ENCODE peak calls at places on chromosomes 11 and 22, in five cellular contexts. One of them, this sample, is unnamed.

GRCh38 chr22:20424937-20425587 is 12.6 kb downstream of the SCARF2 start:
- DNase-seq in AG04449: no peak
- DNase-seq in ovary: no peak
- DNase-seq in GM06990: no peak
- DNase-seq in neural crest cell: no peak
- DNase-seq in this sample: no peak

GRCh38 chr11:64864473-64865285 is 13.7 kb downstream of the EHD1 start:
- DNase-seq in ovary: peak
- DNase-seq in AG04449: peak
- DNase-seq in GM06990: peak
- DNase-seq in neural crest cell: no peak
- DNase-seq in this sample: no peak

GRCh38 chr11:59680287-59681154 is 11.7 kb upstream of the PATL1 start:
- DNase-seq in GM06990: peak
- DNase-seq in AG04449: peak
- DNase-seq in neural crest cell: peak
- DNase-seq in ovary: peak
- DNase-seq in this sample: no peak

GRCh38 chr11:15967166-15967565 is 389.2 kb downstream of the SOX6 start:
- DNase-seq in AG04449: no peak
- DNase-seq in neural crest cell: no peak
- DNase-seq in GM06990: no peak
- DNase-seq in ovary: no peak
- DNase-seq in this sample: no peak

GRCh38 chr11:121063728-121064127 is 37.3 kb upstream of the TECTA start:
- DNase-seq in GM06990: no peak
- DNase-seq in ovary: no peak
- DNase-seq in AG04449: no peak
- DNase-seq in neural crest cell: no peak
- DNase-seq in this sample: no peak

GRCh38 chr11:45556851-45557707 is 108.3 kb downstream of the CHST1 start:
- DNase-seq in GM06990: no peak
- DNase-seq in AG04449: no peak
- DNase-seq in ovary: no peak
- DNase-seq in neural crest cell: no peak
- DNase-seq in this sample: no peak

GRCh38 chr11:1572200-1573076 is at the start of gene DUSP8:
- DNase-seq in ovary: peak
- DNase-seq in AG04449: no peak
- DNase-seq in GM06990: peak
- DNase-seq in neural crest cell: peak
- DNase-seq in this sample: peak

GRCh38 chr11:47791774-47792173 is 24.6 kb upstream of the FNBP4 start:
- DNase-seq in ovary: no peak
- DNase-seq in neural crest cell: no peak
- DNase-seq in GM06990: no peak
- DNase-seq in AG04449: no peak
- DNase-seq in this sample: no peak

GRCh38 chr11:57349491-57350274 is 11.5 kb downstream of the P2RX3 start:
- DNase-seq in AG04449: no peak
- DNase-seq in GM06990: peak
- DNase-seq in ovary: peak
- DNase-seq in neural crest cell: peak
- DNase-seq in this sample: peak

GRCh38 chr11:61061081-61061826 is 41.0 kb upstream of the CD5 start:
- DNase-seq in ovary: no peak
- DNase-seq in AG04449: no peak
- DNase-seq in GM06990: peak
- DNase-seq in neural crest cell: no peak
- DNase-seq in this sample: no peak

GRCh38 chr11:102253018-102253775 is 64.1 kb upstream of the BIRC3 start:
- DNase-seq in GM06990: no peak
- DNase-seq in ovary: no peak
- DNase-seq in AG04449: no peak
- DNase-seq in neural crest cell: no peak
- DNase-seq in this sample: no peak

DNA sequence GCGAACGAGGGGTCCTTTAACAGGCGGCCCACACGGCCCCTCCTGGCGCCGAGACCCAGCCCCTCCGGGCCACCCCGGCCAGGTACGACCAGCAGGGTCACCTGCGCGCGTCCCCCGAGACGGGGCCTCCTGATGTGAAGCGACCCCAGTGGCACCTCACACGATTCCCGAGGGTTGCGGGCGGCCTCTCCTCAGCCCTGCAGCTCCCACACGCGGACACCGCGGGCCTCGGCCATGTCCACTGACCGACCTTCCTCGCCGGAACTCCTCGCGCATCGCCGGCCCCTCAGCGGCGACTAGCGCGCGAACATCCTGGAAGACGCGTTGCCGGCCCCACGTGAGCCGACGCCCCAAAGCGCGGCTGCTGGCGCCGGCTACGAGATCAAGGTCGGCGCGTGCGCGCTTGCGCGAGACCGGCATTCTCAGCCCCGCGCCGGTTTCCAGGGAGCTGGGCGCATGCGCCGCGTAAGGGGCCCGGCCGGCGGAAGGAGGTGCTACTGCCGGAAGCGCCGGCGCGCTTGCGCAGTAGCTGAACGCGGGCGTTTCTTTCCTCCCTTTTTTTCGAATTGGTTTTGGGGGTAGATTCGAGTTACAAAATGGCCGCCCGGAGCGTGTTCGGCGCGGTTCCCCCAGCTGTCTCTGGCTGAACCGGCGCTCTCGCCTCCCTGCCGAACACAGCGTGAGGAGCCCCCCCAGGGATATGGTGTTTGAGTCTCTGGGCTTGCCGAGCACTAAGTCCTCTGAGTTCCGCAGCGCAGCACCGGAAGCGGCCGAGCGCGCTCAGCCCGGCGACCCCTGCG is at the start of gene NUP50:
- DNase-seq in neural crest cell: peak
- DNase-seq in ovary: peak
- DNase-seq in GM06990: peak
- DNase-seq in AG04449: peak
- DNase-seq in this sample: peak
- TF ChIP-seq CTCF in neural crest cell: peak
- TF ChIP-seq CTCF in ovary: no peak
- TF ChIP-seq CTCF in GM06990: no peak
- TF ChIP-seq CTCF in AG04449: peak
- TF ChIP-seq CTCF in this sample: no peak

GRCh38 chr11:68686486-68686885 is 2.1 kb downstream of the GAL start:
- DNase-seq in neural crest cell: no peak
- DNase-seq in ovary: no peak
- DNase-seq in GM06990: no peak
- DNase-seq in AG04449: no peak
- DNase-seq in this sample: no peak
- TF ChIP-seq CTCF in neural crest cell: no peak
- TF ChIP-seq CTCF in ovary: no peak
- TF ChIP-seq CTCF in GM06990: no peak
- TF ChIP-seq CTCF in AG04449: no peak
- TF ChIP-seq CTCF in this sample: no peak

DNA sequence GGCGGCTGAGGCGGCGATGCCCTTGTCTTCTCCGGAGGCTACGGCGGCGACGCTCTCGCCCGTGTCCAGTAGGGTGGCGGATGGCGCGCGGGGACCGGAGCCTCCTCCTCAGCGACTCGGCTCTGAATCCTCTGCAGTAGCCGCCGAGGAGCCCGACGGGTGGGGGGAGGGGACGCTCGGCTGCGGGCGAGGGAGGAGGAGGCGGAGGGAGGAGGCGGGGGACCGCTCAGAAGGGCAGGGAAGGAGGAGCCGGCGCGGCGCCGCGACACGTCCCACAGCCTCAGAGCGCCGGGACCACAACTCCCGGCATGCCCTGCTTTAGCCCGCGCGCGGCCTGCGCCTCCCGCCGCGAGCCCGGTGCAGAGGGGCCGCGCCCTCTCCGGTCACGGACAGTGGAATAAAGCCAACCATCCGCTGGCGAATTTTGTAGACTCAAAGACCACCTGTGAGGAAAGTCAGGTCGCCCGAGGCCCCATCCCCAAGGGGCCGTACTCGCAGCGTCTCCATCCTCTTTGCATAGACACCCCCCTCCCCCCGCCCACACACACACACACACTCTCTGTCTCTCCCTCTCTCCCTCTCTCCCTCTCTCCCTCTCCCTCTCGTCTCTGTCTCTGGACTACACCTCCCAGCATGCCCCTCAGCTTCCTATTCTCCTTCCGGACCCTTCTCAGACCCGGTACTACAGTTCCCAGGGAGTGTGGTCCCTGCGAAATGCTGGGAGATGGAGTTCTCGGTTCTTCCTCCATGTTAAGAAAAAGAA is at the start of gene FAM168A:
- DNase-seq in AG04449: peak
- DNase-seq in ovary: peak
- DNase-seq in neural crest cell: peak
- DNase-seq in GM06990: peak
- DNase-seq in this sample: peak
- TF ChIP-seq CTCF in AG04449: peak
- TF ChIP-seq CTCF in ovary: no peak
- TF ChIP-seq CTCF in neural crest cell: peak
- TF ChIP-seq CTCF in GM06990: peak
- TF ChIP-seq CTCF in this sample: peak

GRCh38 chr11:7143908-7144307 is 55.1 kb downstream of the RBMXL2 start:
- DNase-seq in GM06990: no peak
- DNase-seq in ovary: no peak
- DNase-seq in AG04449: peak
- DNase-seq in neural crest cell: no peak
- DNase-seq in this sample: no peak
- TF ChIP-seq CTCF in GM06990: no peak
- TF ChIP-seq CTCF in ovary: no peak
- TF ChIP-seq CTCF in AG04449: no peak
- TF ChIP-seq CTCF in neural crest cell: peak
- TF ChIP-seq CTCF in this sample: peak

DNA sequence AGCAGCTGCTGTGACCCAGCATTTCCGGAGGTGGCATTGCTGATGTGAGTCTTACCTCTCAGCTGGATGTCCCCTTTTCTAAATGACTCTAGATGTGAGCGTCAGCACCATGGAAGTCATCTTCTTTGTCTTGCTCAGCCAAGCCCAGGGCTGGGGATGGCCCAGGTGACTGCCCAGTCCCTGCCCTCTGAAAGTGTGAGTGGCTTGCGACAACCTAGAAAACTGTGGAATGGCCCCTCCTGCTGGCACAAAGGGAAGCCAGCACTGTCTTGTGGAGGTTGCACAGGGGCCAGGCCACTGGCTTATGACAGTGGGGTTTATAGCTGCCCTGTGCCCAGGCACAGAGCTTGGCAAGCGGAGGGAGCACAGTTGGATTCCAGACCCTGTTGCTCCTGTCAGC is 6.2 kb downstream of the TUB start:
- DNase-seq in ovary: no peak
- DNase-seq in GM06990: no peak
- DNase-seq in neural crest cell: no peak
- DNase-seq in AG04449: no peak
- DNase-seq in this sample: no peak
- TF ChIP-seq CTCF in ovary: no peak
- TF ChIP-seq CTCF in GM06990: peak
- TF ChIP-seq CTCF in neural crest cell: no peak
- TF ChIP-seq CTCF in AG04449: peak
- TF ChIP-seq CTCF in this sample: peak

DNA sequence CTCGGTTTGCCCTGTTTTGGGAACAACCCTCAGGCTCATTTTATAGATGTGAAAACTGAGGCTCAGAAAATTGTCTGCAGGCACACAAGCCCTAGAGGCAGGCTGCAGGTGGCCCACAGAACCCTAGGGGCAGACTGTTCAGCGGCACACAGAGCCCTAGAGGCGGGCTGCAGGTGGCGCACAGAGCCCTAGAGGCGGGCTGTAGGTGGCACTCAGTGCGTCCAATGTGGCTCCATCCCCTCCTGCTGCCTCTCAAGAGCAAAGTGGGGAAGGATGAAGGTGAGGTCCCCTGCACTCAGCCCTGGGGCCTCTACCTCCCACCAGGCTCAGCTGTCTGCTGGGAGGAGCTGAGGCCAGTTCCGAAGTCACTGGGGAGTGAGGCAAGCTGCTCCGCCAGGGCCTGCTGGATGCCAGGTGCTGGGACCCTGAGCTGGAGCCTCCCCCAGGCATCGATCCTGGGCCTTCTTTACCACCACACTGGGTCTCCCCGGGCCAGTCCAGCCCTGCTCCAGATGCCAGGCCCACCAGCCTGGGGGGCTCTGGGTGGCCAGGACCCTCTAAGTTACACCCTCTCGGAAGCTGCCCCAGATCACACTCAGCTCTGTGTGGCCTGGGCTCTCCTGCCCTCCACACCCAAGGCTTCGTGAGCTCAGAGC is 2.3 kb downstream of the ACY3 start:
- DNase-seq in GM06990: peak
- DNase-seq in AG04449: no peak
- DNase-seq in neural crest cell: no peak
- DNase-seq in ovary: no peak
- DNase-seq in this sample: no peak
- TF ChIP-seq CTCF in GM06990: peak
- TF ChIP-seq CTCF in AG04449: peak
- TF ChIP-seq CTCF in neural crest cell: peak
- TF ChIP-seq CTCF in ovary: no peak
- TF ChIP-seq CTCF in this sample: no peak

GRCh38 chr11:89405629-89406028 is 85.5 kb downstream of the NOX4 start:
- DNase-seq in GM06990: no peak
- DNase-seq in AG04449: no peak
- DNase-seq in ovary: no peak
- DNase-seq in neural crest cell: no peak
- DNase-seq in this sample: no peak
- TF ChIP-seq CTCF in GM06990: no peak
- TF ChIP-seq CTCF in AG04449: no peak
- TF ChIP-seq CTCF in ovary: no peak
- TF ChIP-seq CTCF in neural crest cell: peak
- TF ChIP-seq CTCF in this sample: peak

DNA sequence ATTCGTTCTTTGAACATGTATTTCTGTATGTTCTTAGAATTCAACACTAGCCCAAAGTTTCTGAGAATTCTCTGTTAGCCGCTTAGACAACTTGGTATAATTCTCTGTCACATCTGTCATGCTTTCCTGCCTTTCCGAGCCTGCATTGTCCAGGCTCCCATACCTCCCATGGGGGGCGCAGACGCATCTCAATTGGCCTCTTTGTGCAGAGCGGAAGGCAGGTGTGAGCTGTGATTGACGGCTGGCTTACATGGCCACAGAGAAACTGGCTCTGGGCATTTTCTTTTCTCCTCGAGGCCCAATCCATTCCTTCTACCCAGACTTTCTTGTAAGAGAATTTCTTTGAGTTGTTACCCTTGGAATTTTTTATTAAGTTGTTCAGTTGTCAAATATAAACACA is 132.7 kb upstream of the SESN3 start:
- DNase-seq in neural crest cell: peak
- DNase-seq in GM06990: no peak
- DNase-seq in AG04449: no peak
- DNase-seq in ovary: no peak
- DNase-seq in this sample: no peak
- TF ChIP-seq CTCF in neural crest cell: no peak
- TF ChIP-seq CTCF in GM06990: no peak
- TF ChIP-seq CTCF in AG04449: no peak
- TF ChIP-seq CTCF in ovary: no peak
- TF ChIP-seq CTCF in this sample: no peak

This sample was measured in osteocyte.